ENCODE peak calls at places on chromosomes 6 and 20, in four cellular contexts. D is SJSA1, F is left lung, E is bronchial epithelial cell. M is an unnamed sample.

GRCh38 chr6:12118604-12119003 is 106.5 kb downstream of the HIVEP1 start:
- DNase-seq in D (no peak), F (no peak), E (no peak), M (no peak)

GRCh38 chr6:111606620-111607115 is 990 bp upstream of the TRAF3IP2 start:
- DNase-seq in D (peak; percentile 42), F (no peak), E (no peak), M (no peak)

GRCh38 chr6:112912351-112913101 is 565.4 kb downstream of the RFPL4B start:
- DNase-seq in D (peak; percentile 9), F (no peak), E (no peak), M (peak; percentile 21)

GRCh38 chr20:54221996-54222890 is 14.4 kb downstream of the PFDN4 start:
- DNase-seq in D (no peak), F (no peak), E (no peak), M (no peak)

GRCh38 chr20:57473246-57474042 is 51.5 kb downstream of the CTCFL start:
- DNase-seq in D (no peak), F (peak; percentile 60), E (peak; percentile 7), M (no peak)

GRCh38 chr6:166419268-166419667 is 36.5 kb upstream of the MPC1 start:
- DNase-seq in D (no peak), F (no peak), E (peak; percentile 64), M (peak; percentile 37)

GRCh38 chr20:44733341-44734069 is 12.2 kb upstream of the KCNK15 start:
- DNase-seq in D (peak; percentile 64), F (no peak), E (peak; percentile 54), M (no peak)

GRCh38 chr20:37673429-37673828 is 20.4 kb upstream of the CTNNBL1 start:
- DNase-seq in D (no peak), F (no peak), E (no peak), M (no peak)

GRCh38 chr6:112253842-112254816 is at the start of gene LAMA4:
- DNase-seq in D (peak; percentile 49), F (no peak), E (no peak), M (no peak)

GRCh38 chr6:6837541-6838080 is 249.1 kb downstream of the LY86 start:
- DNase-seq in D (no peak), F (no peak), E (no peak), M (no peak)

GRCh38 chr20:53739799-53740785 is 146.5 kb upstream of the ZNF217 start:
- DNase-seq in D (peak; percentile 62), F (no peak), E (peak; percentile 63), M (no peak)

GRCh38 chr6:87623248-87623647 is 33.3 kb downstream of the ORC3 start:
- DNase-seq in D (no peak), F (no peak), E (no peak), M (no peak)

DNA sequence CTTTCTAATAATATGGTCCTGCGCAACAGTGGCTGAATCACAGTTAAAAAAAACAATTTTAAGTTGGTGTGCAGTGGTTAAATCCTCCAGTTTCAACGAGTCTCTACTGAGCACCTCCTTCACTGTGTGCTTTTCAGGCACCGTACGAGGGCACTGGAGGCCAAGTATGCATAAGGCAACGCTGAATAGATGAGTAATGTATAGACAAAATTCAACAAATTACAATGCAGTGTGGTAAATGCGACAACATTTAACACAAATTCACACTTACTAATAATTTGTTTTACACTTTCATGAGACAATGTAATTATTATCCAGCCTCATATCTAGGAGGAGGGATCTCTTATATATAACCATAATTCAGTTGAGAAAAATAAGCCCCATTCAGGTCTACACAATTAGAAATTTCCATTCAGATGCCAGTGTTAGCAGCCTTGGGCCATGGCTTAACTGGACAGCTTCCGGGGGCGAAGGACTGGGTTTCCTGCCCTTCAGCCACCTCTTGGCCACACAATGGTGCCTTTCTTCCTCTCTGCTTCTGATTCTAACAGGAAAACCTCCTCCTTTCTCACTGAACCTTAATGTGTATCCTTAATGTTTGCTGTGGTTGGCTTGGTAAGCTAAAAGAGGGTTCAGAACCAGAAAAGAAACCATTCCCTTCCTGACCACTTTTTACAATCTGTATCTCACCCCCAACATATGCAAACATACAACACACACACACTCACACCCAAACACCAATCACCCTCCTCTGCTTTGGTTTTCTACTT is 51.9 kb downstream of the B4GALT5 start:
- DNase-seq in D (no peak), F (no peak), E (no peak), M (no peak)
- H3K4me3 ChIP-seq in D (no peak overlapping the region), F (no peak overlapping the region), E (no peak overlapping the region), M (no peak overlapping the region)

GRCh38 chr6:30610065-30610464 is 7.0 kb downstream of the PPP1R10 start:
- DNase-seq in D (no peak), F (no peak), E (no peak), M (no peak)
- H3K4me3 ChIP-seq in D (no peak overlapping the region), F (no peak overlapping the region), E (no peak overlapping the region), M (no peak overlapping the region)

GRCh38 chr6:169726049-169726400 is 1.7 kb upstream of the PHF10 start:
- DNase-seq in D (no peak), F (no peak), E (no peak), M (no peak)
- H3K4me3 ChIP-seq in D (no peak overlapping the region), F (no peak overlapping the region), E (no peak overlapping the region), M (no peak overlapping the region)

GRCh38 chr6:135853986-135854385 is 2.5 kb downstream of the PDE7B start:
- DNase-seq in D (no peak), F (no peak), E (no peak), M (no peak)

GRCh38 chr6:135851442-135852271 is at the start of gene PDE7B:
- DNase-seq in D (peak; percentile 61), F (peak; percentile 89), E (peak; percentile 87), M (peak; percentile 97)

GRCh38 chr6:135852775-135853174 is 1.3 kb downstream of the PDE7B start:
- DNase-seq in D (no peak), F (no peak), E (no peak), M (no peak)

GRCh38 chr6:135854799-135855198 is 3.3 kb downstream of the PDE7B start:
- DNase-seq in D (no peak), F (no peak), E (no peak), M (no peak)

DNA sequence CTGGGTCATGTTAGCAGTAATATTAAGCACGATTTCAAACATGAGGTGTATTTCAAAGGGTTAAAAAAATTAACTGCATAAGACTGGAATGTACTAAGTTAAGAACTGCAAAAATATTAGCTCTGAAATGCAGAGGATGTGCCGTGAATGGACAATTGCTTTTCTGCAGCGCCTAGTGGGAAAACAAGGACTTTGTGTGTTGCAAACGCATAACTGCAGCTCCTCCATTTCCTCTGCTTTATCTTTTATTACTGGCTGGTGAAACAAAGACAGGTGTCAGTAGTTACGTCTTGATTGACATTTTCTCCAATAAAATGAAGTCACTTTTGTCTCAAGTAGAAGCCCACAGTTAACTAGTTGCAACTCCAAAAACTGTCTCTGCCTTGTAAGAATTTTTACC is 1.7 kb downstream of the PDE7B start:
- DNase-seq in D (no peak), F (no peak), E (no peak), M (no peak)
- H3K4me3 ChIP-seq in D (no peak overlapping the region), F (no peak overlapping the region), E (no peak overlapping the region), M (peak overlapping the region; percentile 55)

GRCh38 chr6:56764081-56764566 is 121.4 kb upstream of the DST start:
- DNase-seq in D (no peak), F (peak; percentile 53), E (peak; percentile 49), M (no peak)
- H3K4me3 ChIP-seq in D (no peak overlapping the region), F (no peak overlapping the region), E (no peak overlapping the region), M (no peak overlapping the region)

GRCh38 chr6:35291491-35291890 is 6.1 kb upstream of the DEF6 start:
- DNase-seq in D (no peak), F (no peak), E (no peak), M (no peak)

GRCh38 chr6:35288834-35289233 is 8.8 kb upstream of the DEF6 start:
- DNase-seq in D (no peak), F (no peak), E (no peak), M (no peak)

GRCh38 chr6:35292494-35292893 is 5.1 kb upstream of the DEF6 start:
- DNase-seq in D (no peak), F (no peak), E (no peak), M (no peak)

GRCh38 chr6:35283361-35283760 is 14.3 kb upstream of the DEF6 start:
- DNase-seq in D (no peak), F (no peak), E (no peak), M (no peak)

GRCh38 chr6:35287671-35288396 is 9.8 kb upstream of the DEF6 start:
- DNase-seq in D (no peak), F (no peak), E (no peak), M (no peak)
- H3K4me3 ChIP-seq in D (no peak overlapping the region), F (no peak overlapping the region), E (no peak overlapping the region), M (no peak overlapping the region)

DNA sequence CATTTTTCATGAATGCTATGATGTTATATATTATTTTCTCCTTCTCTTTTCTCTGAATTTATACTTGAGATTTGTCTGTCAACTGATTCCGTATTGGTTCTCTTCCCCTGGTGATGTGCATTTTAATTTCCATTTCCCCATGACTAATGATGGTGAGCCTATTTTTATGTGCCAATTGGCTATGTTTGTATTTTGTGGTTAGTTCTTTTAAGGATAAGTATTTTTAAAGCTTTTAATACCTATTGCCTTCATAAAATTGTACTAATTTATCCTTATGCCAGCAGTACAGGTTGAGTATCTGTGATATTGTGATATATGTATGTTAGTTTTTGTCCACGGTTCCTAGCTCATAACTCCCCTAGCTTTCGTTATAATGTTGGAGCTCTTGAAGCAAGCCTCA is 2.8 kb downstream of the POLH start:
- DNase-seq in D (no peak), F (no peak), E (peak; percentile 3), M (no peak)
- H3K4me3 ChIP-seq in D (no peak overlapping the region), F (no peak overlapping the region), E (no peak overlapping the region), M (no peak overlapping the region)

DNA sequence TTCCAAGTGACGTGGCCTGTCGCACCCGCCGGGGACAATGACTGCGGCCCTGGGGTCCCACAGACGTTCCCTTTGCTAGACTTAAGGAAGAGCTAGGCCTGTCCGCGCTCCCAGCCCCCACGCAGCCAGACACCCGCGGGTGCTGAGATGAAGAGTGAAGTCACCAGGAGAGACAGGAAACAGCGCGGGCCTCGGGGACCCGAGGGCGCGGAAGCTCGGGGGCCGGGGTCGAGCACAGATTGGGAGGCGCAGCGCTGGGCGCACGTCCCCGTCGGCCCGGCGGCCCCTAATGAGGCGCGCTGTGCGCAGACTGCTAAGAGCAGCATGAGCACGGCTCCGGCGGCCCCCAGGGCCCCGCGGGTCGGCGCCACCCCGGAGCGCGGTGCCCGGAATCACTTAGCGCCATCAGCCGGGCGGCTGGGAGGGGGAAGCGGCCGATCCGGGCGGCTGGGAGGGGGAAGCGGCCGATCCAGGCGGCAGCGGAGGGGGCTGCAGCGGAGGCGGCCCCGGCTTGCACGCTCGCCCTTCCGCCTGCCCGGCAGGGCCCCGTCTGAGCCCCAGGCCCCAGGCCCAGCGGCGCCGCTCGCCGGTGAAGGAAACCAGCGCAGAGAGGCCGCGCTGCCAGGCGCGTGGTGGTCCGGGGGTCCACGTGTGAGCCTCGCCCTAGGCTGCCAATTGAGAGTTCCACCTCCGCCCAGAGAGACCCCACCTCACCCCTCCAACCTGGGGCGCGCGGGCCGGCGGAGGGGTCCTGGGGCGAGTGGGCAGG is 8.3 kb upstream of the AVP start:
- DNase-seq in D (no peak), F (no peak), E (no peak), M (no peak)
- H3K4me3 ChIP-seq in D (no peak overlapping the region), F (peak overlapping the region; percentile 14), E (peak overlapping the region; percentile 14), M (peak overlapping the region; percentile 40)

DNA sequence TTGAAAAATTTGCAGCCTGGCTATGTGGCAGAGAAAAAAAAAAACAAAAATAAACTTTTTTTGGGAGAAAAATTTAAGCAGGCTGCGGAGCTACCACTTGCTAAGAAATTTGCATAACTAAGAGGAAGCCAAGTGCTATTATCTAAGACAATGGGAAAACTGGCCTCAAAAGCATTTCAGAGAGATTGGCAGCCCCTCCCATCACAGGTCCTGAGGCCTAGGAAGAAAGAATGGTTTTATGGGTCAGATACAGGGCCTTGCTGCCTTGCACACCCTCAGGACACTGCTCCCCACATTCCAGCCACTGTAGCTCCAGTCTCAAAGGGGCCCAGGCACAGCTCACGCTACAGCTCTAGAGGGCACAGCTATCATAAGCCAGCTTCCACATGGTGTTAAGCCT is 777.9 kb downstream of the TENT5A start:
- DNase-seq in D (no peak), F (no peak), E (no peak), M (no peak)
- H3K4me3 ChIP-seq in D (no peak overlapping the region), F (no peak overlapping the region), E (no peak overlapping the region), M (no peak overlapping the region)